ENCODE peak calls at places on chromosomes 5 and 9, in nine cellular contexts. S is activated CD8-positive, alpha-beta memory T cell treated with anti-CD3 and anti-CD28 coated beads for 48 hours; E is activated T-helper 1 cell treated with anti-CD3 and anti-CD28 coated beads, Interleukin-12 subunit alpha, Interleukin-12 subunit beta, Interleukin-2, Interleukin-4 antibody, amounts not matched to agents 30 ng/mL and 10 ng/mL and 1 ng/mL, durations not matched to agents 14 hours and 24 hours and 36 hours; W is fibroblast of lung; A is Ammon's horn; H is AG10803; F is hypothalamus; I is AG09319; T is pons. M is an unnamed sample.

GRCh38 chr9:20041717-20042116 is 252.9 kb upstream of the SLC24A2 start:
- DNase-seq in H (no peak), W (no peak), E (no peak), I (no peak), A (peak; percentile 8), F (no peak), S (no peak), T (peak; percentile 14), M (no peak)

GRCh38 chr9:12955510-12956163 is 180.8 kb downstream of the LURAP1L start:
- DNase-seq in H (no peak), F (no peak), I (no peak), W (no peak), A (no peak), E (no peak), S (no peak), T (no peak), M (no peak)

GRCh38 chr9:115058175-115058574 is 59.8 kb downstream of the TNC start:
- DNase-seq in F (no peak), A (no peak), T (no peak), H (no peak), I (no peak), W (no peak), S (no peak), E (no peak), M (no peak)

GRCh38 chr5:74040065-74040551 is 414.1 kb downstream of the ARHGEF28 start:
- DNase-seq in W (peak; percentile 73), H (peak; percentile 81), T (no peak), E (no peak), I (peak; percentile 20), S (no peak), F (no peak), A (no peak), M (no peak)

GRCh38 chr9:3916420-3916819 is 383.4 kb downstream of the GLIS3 start:
- DNase-seq in T (no peak), H (no peak), S (no peak), I (no peak), E (no peak), W (no peak), F (no peak), A (no peak), M (peak; percentile 91)

GRCh38 chr5:139745800-139746690 is 49.6 kb upstream of the PSD2 start:
- DNase-seq in S (no peak), F (no peak), T (peak; percentile 86), W (peak; percentile 66), H (peak; percentile 66), E (peak; percentile 19), A (peak; percentile 77), I (no peak), M (peak; percentile 95)

GRCh38 chr9:38183994-38184568 is 115.1 kb upstream of the SHB start:
- DNase-seq in I (no peak), A (no peak), F (no peak), E (no peak), W (peak; percentile 26), S (no peak), T (no peak), H (peak; percentile 20), M (no peak)

GRCh38 chr9:79637180-79637925 is 65.6 kb downstream of the TLE4 start:
- DNase-seq in S (no peak), T (no peak), F (no peak), W (no peak), H (no peak), I (no peak), E (no peak), A (no peak), M (no peak)

GRCh38 chr9:107024193-107024592 is 161.2 kb downstream of the ZNF462 start:
- DNase-seq in H (no peak), A (no peak), W (no peak), I (no peak), T (no peak), S (no peak), E (no peak), F (no peak), M (no peak)

GRCh38 chr9:87137718-87138117 is 190.4 kb upstream of the GAS1 start:
- DNase-seq in T (peak; percentile 8), H (no peak), A (peak; percentile 24), S (no peak), F (no peak), I (no peak), E (no peak), W (no peak), M (no peak)

GRCh38 chr5:38138574-38138973 is 119.8 kb upstream of the EGFLAM start:
- DNase-seq in A (no peak), F (no peak), W (no peak), I (no peak), E (no peak), S (no peak), H (no peak), T (no peak), M (no peak)

GRCh38 chr5:77437194-77437593 is 54.9 kb downstream of the WDR41 start:
- DNase-seq in A (peak; percentile 76), T (peak; percentile 73), I (no peak), H (no peak), E (no peak), W (no peak), F (no peak), S (no peak), M (peak; percentile 56)

GRCh38 chr5:38598994-38599611 is 42.7 kb upstream of the LIFR start:
- DNase-seq in S (no peak), E (no peak), T (no peak), H (peak; percentile 50), F (no peak), A (no peak), W (peak; percentile 79), I (no peak), M (no peak)

GRCh38 chr9:91395106-91395552 is 28.5 kb downstream of the NFIL3 start:
- DNase-seq in W (peak; percentile 83), T (peak; percentile 44), F (no peak), I (no peak), E (no peak), S (no peak), A (no peak), H (peak; percentile 74), M (no peak)

GRCh38 chr9:91156451-91157234 is 205.1 kb downstream of the AUH start:
- DNase-seq in T (no peak), A (no peak), W (no peak), S (no peak), I (no peak), E (no peak), H (peak; percentile 48), F (no peak), M (no peak)

GRCh38 chr9:109816490-109816889 is 36.5 kb downstream of the PALM2AKAP2 start:
- DNase-seq in S (no peak), H (peak; percentile 98), F (no peak), A (no peak), E (no peak), T (no peak), W (peak; percentile 98), I (peak; percentile 85), M (no peak)

GRCh38 chr5:55232194-55232984 is 1.0 kb downstream of the CCNO start:
- DNase-seq in W (no peak), T (no peak), E (no peak), H (no peak), S (no peak), F (no peak), I (no peak), A (peak; percentile 33), M (peak; percentile 51)

GRCh38 chr9:128275198-128276007 is at the start of gene GOLGA2:
- DNase-seq in E (no peak), F (no peak), H (peak; percentile 62), W (peak; percentile 64), A (no peak), T (no peak), S (no peak), I (no peak), M (no peak)

GRCh38 chr9:114223564-114224246 is 68.4 kb downstream of the COL27A1 start:
- DNase-seq in E (no peak), I (no peak), T (no peak), W (peak; percentile 54), F (no peak), A (no peak), H (peak; percentile 58), S (no peak), M (no peak)

GRCh38 chr9:76369583-76369982 is 24.6 kb downstream of the RFK start:
- DNase-seq in A (no peak), I (no peak), T (no peak), F (no peak), W (peak; percentile 60), S (no peak), H (no peak), E (no peak), M (peak; percentile 20)

GRCh38 chr5:107455111-107455544 is 215.6 kb downstream of the EFNA5 start:
- DNase-seq in H (peak; percentile 28), S (no peak), A (no peak), I (no peak), E (no peak), W (peak; percentile 33), T (no peak), F (no peak), M (no peak)

GRCh38 chr5:135024956-135025729 is 8.9 kb downstream of the PITX1 start:
- DNase-seq in A (no peak), I (no peak), W (no peak), T (no peak), S (no peak), H (no peak), F (no peak), E (no peak), M (no peak)

GRCh38 chr5:106376522-106376921 is 1294.2 kb downstream of the EFNA5 start:
- DNase-seq in A (no peak), F (no peak), W (peak; percentile 11), E (no peak), H (peak; percentile 57), T (no peak), S (no peak), I (no peak), M (no peak)

GRCh38 chr9:137316012-137316981 is 14.2 kb upstream of the NRARP start:
- DNase-seq in W (no peak), F (no peak), S (no peak), H (no peak), A (no peak), T (no peak), E (no peak), I (no peak), M (no peak)

GRCh38 chr5:73851782-73852181 is 225.8 kb downstream of the ARHGEF28 start:
- DNase-seq in E (no peak), A (no peak), F (no peak), S (no peak), H (no peak), I (no peak), T (no peak), W (no peak), M (no peak)

GRCh38 chr9:78871452-78872331 is 574.8 kb downstream of the PSAT1 start:
- DNase-seq in H (peak; percentile 95), F (no peak), T (peak; percentile 8), W (peak; percentile 74), A (no peak), E (no peak), I (peak; percentile 72), S (no peak), M (no peak)

GRCh38 chr5:42564689-42565356 is 141.6 kb downstream of the GHR start:
- DNase-seq in H (no peak), F (no peak), I (no peak), A (no peak), W (no peak), E (no peak), T (no peak), S (no peak), M (no peak)

GRCh38 chr5:102090770-102091169 is 205.3 kb downstream of the SLCO4C1 start:
- DNase-seq in I (no peak), H (no peak), F (no peak), S (no peak), A (no peak), E (no peak), T (peak; percentile 19), W (no peak), M (peak; percentile 16)

GRCh38 chr9:105026451-105026850 is 98.5 kb upstream of the ABCA1 start:
- DNase-seq in H (peak; percentile 40), I (no peak), E (no peak), W (no peak), F (no peak), T (no peak), S (no peak), A (no peak), M (no peak)

GRCh38 chr9:124355032-124355940 is 60.0 kb downstream of the PSMB7 start:
- DNase-seq in T (no peak), S (no peak), F (no peak), E (no peak), H (no peak), W (no peak), I (no peak), A (peak; percentile 47), M (no peak)

GRCh38 chr5:115807654-115808052 is 8.8 kb downstream of the CDO1 start:
- DNase-seq in S (no peak), H (no peak), E (no peak), W (no peak), I (no peak), T (no peak), F (no peak), A (no peak), M (no peak)